ENCODE peak calls at places on chromosomes 16 and 17, in five cellular contexts. One of them, this sample, is unnamed. For H3K4me1, the result is how much of the 10 kb centered on the place peaks cover.

GRCh38 chr16:4882633-4883285 is 35.5 kb downstream of the UBN1 start:
- DNase-seq in astrocyte: peak
- DNase-seq in lung: peak
- DNase-seq in OCI-LY7: no peak
- DNase-seq in right lobe of liver: no peak
- DNase-seq in this sample: no peak

GRCh38 chr16:58375386-58375785 is 16.9 kb upstream of the GINS3 start:
- DNase-seq in astrocyte: no peak
- DNase-seq in lung: no peak
- DNase-seq in OCI-LY7: no peak
- DNase-seq in right lobe of liver: no peak
- DNase-seq in this sample: no peak

GRCh38 chr17:82193520-82194236 is 19.0 kb downstream of the CCDC57 start:
- DNase-seq in astrocyte: no peak
- DNase-seq in lung: no peak
- DNase-seq in OCI-LY7: no peak
- DNase-seq in right lobe of liver: no peak
- DNase-seq in this sample: peak

GRCh38 chr17:71922439-71922838 is 198.4 kb upstream of the SOX9 start:
- DNase-seq in astrocyte: peak
- DNase-seq in lung: no peak
- DNase-seq in OCI-LY7: no peak
- DNase-seq in right lobe of liver: no peak
- DNase-seq in this sample: no peak

GRCh38 chr17:67223924-67224323 is 21.1 kb downstream of the HELZ start:
- DNase-seq in astrocyte: no peak
- DNase-seq in lung: no peak
- DNase-seq in OCI-LY7: no peak
- DNase-seq in right lobe of liver: no peak
- DNase-seq in this sample: no peak

GRCh38 chr16:67708368-67708771 is 10.7 kb downstream of the GFOD2 start:
- DNase-seq in astrocyte: no peak
- DNase-seq in lung: no peak
- DNase-seq in OCI-LY7: no peak
- DNase-seq in right lobe of liver: no peak
- DNase-seq in this sample: no peak

GRCh38 chr17:32912218-32912897 is 15.6 kb upstream of the TMEM98 start:
- DNase-seq in astrocyte: peak
- DNase-seq in lung: peak
- DNase-seq in OCI-LY7: no peak
- DNase-seq in right lobe of liver: peak
- DNase-seq in this sample: peak

GRCh38 chr17:36930501-36930900 is 6.8 kb upstream of the LHX1 start:
- DNase-seq in astrocyte: no peak
- DNase-seq in lung: no peak
- DNase-seq in OCI-LY7: no peak
- DNase-seq in right lobe of liver: no peak
- DNase-seq in this sample: no peak

GRCh38 chr16:89216315-89217137 is 977 bp upstream of the ZNF778 start:
- DNase-seq in astrocyte: peak
- DNase-seq in lung: peak
- DNase-seq in OCI-LY7: peak
- DNase-seq in right lobe of liver: peak
- DNase-seq in this sample: peak

GRCh38 chr16:78436846-78437245 is 337.4 kb downstream of the WWOX start:
- DNase-seq in astrocyte: no peak
- DNase-seq in lung: no peak
- DNase-seq in OCI-LY7: no peak
- DNase-seq in right lobe of liver: no peak
- DNase-seq in this sample: no peak

GRCh38 chr17:35749560-35750412 is 3.3 kb downstream of the GAS2L2 start:
- DNase-seq in astrocyte: no peak
- DNase-seq in lung: no peak
- DNase-seq in OCI-LY7: no peak
- DNase-seq in right lobe of liver: no peak
- DNase-seq in this sample: no peak

GRCh38 chr16:86319871-86320270 is 190.5 kb upstream of the FOXF1 start:
- DNase-seq in astrocyte: no peak
- DNase-seq in lung: no peak
- DNase-seq in OCI-LY7: no peak
- DNase-seq in right lobe of liver: no peak
- DNase-seq in this sample: no peak

GRCh38 chr17:16425202-16425601 is 9.8 kb downstream of the TRPV2 start:
- DNase-seq in astrocyte: no peak
- DNase-seq in lung: no peak
- DNase-seq in OCI-LY7: no peak
- DNase-seq in right lobe of liver: no peak
- DNase-seq in this sample: no peak

GRCh38 chr17:5097101-5097834 is 14.4 kb downstream of the ZNF232 start:
- DNase-seq in astrocyte: no peak
- DNase-seq in lung: no peak
- DNase-seq in OCI-LY7: no peak
- DNase-seq in right lobe of liver: peak
- DNase-seq in this sample: peak

DNA sequence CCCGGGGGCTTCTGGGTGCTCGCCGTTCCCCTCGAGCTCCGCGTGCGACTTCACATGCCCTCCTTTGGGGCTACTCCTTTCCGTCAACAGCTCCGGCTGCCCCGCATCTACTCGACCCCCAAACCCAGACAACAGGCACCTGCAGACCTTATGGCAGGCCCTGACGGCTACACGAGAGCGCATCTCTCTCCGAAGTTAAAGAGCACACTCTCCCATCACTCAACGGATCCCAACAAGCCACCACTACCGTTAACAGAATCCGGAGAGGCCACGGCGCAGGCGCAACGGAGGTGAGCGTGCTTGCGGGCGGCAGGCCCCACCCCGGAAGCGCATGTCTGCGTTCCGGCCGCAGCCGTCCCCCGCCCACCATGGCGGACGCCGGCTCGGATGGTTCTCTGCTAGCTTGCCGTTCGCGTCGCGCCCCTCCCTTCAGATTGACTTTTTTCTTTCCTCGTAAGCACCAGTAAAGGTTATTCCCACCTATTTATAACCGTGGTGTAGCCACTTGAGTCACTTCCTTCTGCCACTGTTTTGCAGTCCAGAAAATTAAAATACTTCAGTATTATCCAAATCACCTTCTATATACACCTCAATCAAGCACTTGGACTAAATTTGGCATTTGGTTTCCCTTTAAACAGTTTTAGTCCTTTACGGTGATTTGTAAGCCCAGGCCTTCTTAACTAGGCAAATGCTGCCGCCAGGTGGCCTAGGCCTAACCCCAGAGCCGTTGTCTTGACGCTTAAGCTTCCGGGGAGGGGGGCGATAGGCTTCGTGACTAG is at the start of gene POLG2:
- DNase-seq in astrocyte: peak
- DNase-seq in lung: peak
- DNase-seq in OCI-LY7: peak
- DNase-seq in right lobe of liver: peak
- DNase-seq in this sample: peak
- H3K4me1 ChIP-seq in astrocyte: under half
- H3K4me1 ChIP-seq in lung: under half
- H3K4me1 ChIP-seq in OCI-LY7: half or more
- H3K4me1 ChIP-seq in right lobe of liver: half or more
- H3K4me1 ChIP-seq in this sample: under half

GRCh38 chr16:82264781-82265180 is 94.8 kb upstream of the MPHOSPH6 start:
- DNase-seq in astrocyte: no peak
- DNase-seq in lung: no peak
- DNase-seq in OCI-LY7: no peak
- DNase-seq in right lobe of liver: no peak
- DNase-seq in this sample: no peak
- H3K4me1 ChIP-seq in astrocyte: under half
- H3K4me1 ChIP-seq in lung: under half
- H3K4me1 ChIP-seq in OCI-LY7: under half
- H3K4me1 ChIP-seq in right lobe of liver: under half
- H3K4me1 ChIP-seq in this sample: under half

GRCh38 chr17:7667616-7668406 is 17.1 kb downstream of the ATP1B2 start:
- DNase-seq in astrocyte: no peak
- DNase-seq in lung: no peak
- DNase-seq in OCI-LY7: no peak
- DNase-seq in right lobe of liver: no peak
- DNase-seq in this sample: no peak
- H3K4me1 ChIP-seq in astrocyte: under half
- H3K4me1 ChIP-seq in lung: under half
- H3K4me1 ChIP-seq in OCI-LY7: under half
- H3K4me1 ChIP-seq in right lobe of liver: under half
- H3K4me1 ChIP-seq in this sample: under half

GRCh38 chr16:19029980-19030379 is 37.4 kb upstream of the COQ7 start:
- DNase-seq in astrocyte: no peak
- DNase-seq in lung: no peak
- DNase-seq in OCI-LY7: no peak
- DNase-seq in right lobe of liver: no peak
- DNase-seq in this sample: no peak

GRCh38 chr16:19031738-19032137 is 35.7 kb upstream of the COQ7 start:
- DNase-seq in astrocyte: no peak
- DNase-seq in lung: no peak
- DNase-seq in OCI-LY7: no peak
- DNase-seq in right lobe of liver: no peak
- DNase-seq in this sample: no peak

DNA sequence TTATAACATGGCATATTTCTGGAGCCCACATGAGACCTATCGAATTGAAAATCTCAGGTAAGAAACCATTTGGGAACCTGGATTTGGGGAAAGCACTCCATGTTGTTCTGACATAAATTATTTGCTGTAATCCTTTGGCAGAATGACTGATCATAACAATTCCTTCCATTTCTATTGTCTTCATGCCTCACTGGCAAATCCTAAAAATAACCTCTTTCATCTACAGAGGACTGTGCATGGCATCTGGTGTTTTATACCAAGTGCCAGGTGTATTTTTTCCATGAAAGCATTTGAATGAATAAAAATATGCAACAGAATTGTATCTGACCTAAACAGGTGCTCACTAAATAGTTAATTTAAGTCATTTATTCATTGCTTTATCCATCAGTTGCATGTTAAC is 33.7 kb upstream of the COQ7 start:
- DNase-seq in astrocyte: no peak
- DNase-seq in lung: no peak
- DNase-seq in OCI-LY7: no peak
- DNase-seq in right lobe of liver: no peak
- DNase-seq in this sample: no peak
- H3K4me1 ChIP-seq in astrocyte: under half
- H3K4me1 ChIP-seq in lung: under half
- H3K4me1 ChIP-seq in OCI-LY7: under half
- H3K4me1 ChIP-seq in right lobe of liver: under half
- H3K4me1 ChIP-seq in this sample: under half

DNA sequence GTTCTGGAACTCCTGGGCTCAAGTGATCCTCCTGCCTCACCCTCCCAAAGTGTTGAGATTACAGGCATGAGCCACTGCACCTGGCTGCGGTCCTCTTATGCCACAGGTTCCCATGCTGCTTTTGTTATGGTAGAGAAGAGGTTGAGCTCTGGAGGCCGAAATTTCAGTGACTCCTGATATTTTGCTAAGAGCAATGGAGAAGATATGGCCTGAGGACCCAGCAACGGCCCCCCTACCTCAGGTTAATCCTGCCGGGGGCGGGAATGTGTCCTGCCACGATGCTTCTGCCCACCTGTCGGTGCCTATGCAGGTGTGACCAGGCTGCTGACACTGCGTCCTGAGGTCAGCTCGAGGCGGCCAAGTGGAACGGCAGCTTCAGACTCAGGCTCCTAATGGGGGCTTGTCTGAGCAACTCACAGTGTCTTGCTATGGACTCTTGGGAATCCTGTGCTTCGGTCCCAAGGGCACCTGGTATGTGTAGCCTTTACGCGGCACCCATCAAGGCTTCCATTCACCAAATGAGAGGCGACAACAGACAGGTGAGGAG is 7.6 kb upstream of the SEC14L1 start:
- DNase-seq in astrocyte: no peak
- DNase-seq in lung: no peak
- DNase-seq in OCI-LY7: no peak
- DNase-seq in right lobe of liver: no peak
- DNase-seq in this sample: no peak
- H3K4me1 ChIP-seq in astrocyte: under half
- H3K4me1 ChIP-seq in lung: under half
- H3K4me1 ChIP-seq in OCI-LY7: under half
- H3K4me1 ChIP-seq in right lobe of liver: under half
- H3K4me1 ChIP-seq in this sample: under half

GRCh38 chr17:47804461-47804860 is 17.1 kb downstream of the OSBPL7 start:
- DNase-seq in astrocyte: no peak
- DNase-seq in lung: no peak
- DNase-seq in OCI-LY7: no peak
- DNase-seq in right lobe of liver: no peak
- DNase-seq in this sample: no peak
- H3K4me1 ChIP-seq in astrocyte: under half
- H3K4me1 ChIP-seq in lung: under half
- H3K4me1 ChIP-seq in OCI-LY7: under half
- H3K4me1 ChIP-seq in right lobe of liver: under half
- H3K4me1 ChIP-seq in this sample: under half